ENCODE peak calls at places on chromosomes 16 and 17, in eight cellular contexts. O, P, W, Y, H, R, X and T are unnamed samples.
A peak's percentile ranks its signal among the peaks of the same experiment; 100 is the strongest.

GRCh38 chr16:81560979-81561657 is 116.5 kb downstream of the CMIP start:
- DNase-seq in P (no peak), R (no peak), Y (no peak), W (no peak), O (no peak), H (no peak), X (no peak), T (peak; percentile 41)

GRCh38 chr17:8005357-8005756 is 2.9 kb downstream of the GUCY2D start:
- DNase-seq in X (no peak), O (no peak), H (no peak), W (no peak), P (no peak), Y (no peak), R (no peak), T (no peak)

GRCh38 chr16:16083421-16084156 is 134.2 kb downstream of the ABCC1 start:
- DNase-seq in P (no peak), H (no peak), R (no peak), Y (no peak), X (no peak), O (no peak), W (no peak), T (peak; percentile 42)

GRCh38 chr16:17206712-17207111 is 264.0 kb downstream of the XYLT1 start:
- DNase-seq in Y (no peak), O (no peak), X (no peak), H (no peak), P (no peak), R (no peak), W (no peak), T (no peak)

GRCh38 chr16:50079741-50080140 is 14.0 kb downstream of the HEATR3 start:
- DNase-seq in X (no peak), Y (no peak), W (no peak), P (no peak), R (no peak), H (no peak), O (no peak), T (peak; percentile 31)

GRCh38 chr16:12313902-12314621 is 337.5 kb downstream of the SNX29 start:
- DNase-seq in Y (no peak), W (no peak), P (no peak), R (no peak), O (no peak), X (no peak), H (no peak), T (no peak)

GRCh38 chr17:39617446-39618251 is 9.1 kb upstream of the PPP1R1B start:
- DNase-seq in W (no peak), Y (peak; percentile 80), P (peak; percentile 58), X (no peak), H (peak; percentile 33), R (peak; percentile 86), O (no peak), T (no peak)

GRCh38 chr17:29758255-29758654 is 135.5 kb upstream of the CORO6 start:
- DNase-seq in R (no peak), P (no peak), Y (no peak), X (no peak), W (no peak), O (no peak), H (no peak), T (no peak)

GRCh38 chr16:73569266-73569665 is 521.3 kb upstream of the ZFHX3 start:
- DNase-seq in P (no peak), Y (no peak), R (no peak), W (no peak), O (no peak), H (no peak), X (no peak), T (no peak)

GRCh38 chr17:50238594-50239287 is 35.5 kb upstream of the TMEM92 start:
- DNase-seq in W (no peak), H (no peak), P (no peak), R (no peak), Y (no peak), X (no peak), O (no peak), T (no peak)

GRCh38 chr16:4487955-4488481 is 11.8 kb downstream of the HMOX2 start:
- DNase-seq in O (no peak), R (no peak), W (no peak), X (no peak), P (no peak), Y (no peak), H (no peak), T (peak; percentile 78)

GRCh38 chr17:82390015-82390859 is 18.7 kb downstream of the UTS2R start:
- DNase-seq in O (no peak), H (no peak), P (no peak), W (no peak), R (no peak), Y (no peak), X (no peak), T (no peak)

GRCh38 chr17:80116276-80116922 is 15.0 kb downstream of the GAA start:
- DNase-seq in Y (no peak), X (no peak), R (no peak), H (no peak), W (no peak), P (no peak), O (no peak), T (no peak)

GRCh38 chr17:43766413-43767052 is 7.9 kb upstream of the SOST start:
- DNase-seq in H (peak; percentile 68), W (no peak), O (peak; percentile 78), P (peak; percentile 72), R (peak; percentile 62), Y (peak; percentile 17), X (peak; percentile 56), T (peak; percentile 71)

GRCh38 chr16:80210787-80211186 is 330.0 kb upstream of the DYNLRB2 start:
- DNase-seq in R (no peak), P (no peak), W (no peak), X (no peak), H (no peak), O (no peak), Y (no peak), T (no peak)

GRCh38 chr17:74190154-74190553 is 13.3 kb upstream of the RPL38 start:
- DNase-seq in X (peak; percentile 76), R (peak; percentile 36), W (no peak), Y (peak; percentile 57), P (no peak), O (no peak), H (no peak), T (peak; percentile 82)

GRCh38 chr16:87742781-87743490 is 22.9 kb downstream of the KLHDC4 start:
- DNase-seq in H (no peak), W (no peak), X (no peak), P (no peak), R (no peak), Y (no peak), O (no peak), T (no peak)

GRCh38 chr17:357634-358033 is 5.0 kb upstream of the RPH3AL start:
- DNase-seq in W (no peak), P (no peak), H (no peak), Y (peak; percentile 15), R (no peak), O (no peak), X (no peak), T (no peak)